ENCODE peak calls at places on chromosomes 3 and 15, in nine cellular contexts. W is epithelial cell of esophagus, V is body of pancreas, T is K562, G is psoas muscle, Z is choroid plexus epithelial cell, E is left ventricle myocardium inferior, P is AG10803, L is fibroblast of villous mesenchyme. X is an unnamed sample.
A peak's percentile ranks its signal among the peaks of the same experiment; 100 is the strongest.

GRCh38 chr3:15953841-15954240 is 156.1 kb upstream of the ANKRD28 start:
- DNase-seq in Z (no peak), P (no peak), T (peak; percentile 40), W (peak; percentile 70), E (no peak), L (no peak), V (no peak), G (no peak), X (no peak)

GRCh38 chr3:8713901-8714759 is 19.5 kb upstream of the CAV3 start:
- DNase-seq in E (no peak), V (no peak), P (no peak), W (peak; percentile 14), L (no peak), G (no peak), Z (peak; percentile 13), T (peak; percentile 70), X (no peak)

GRCh38 chr15:59158701-59159034 is 48.0 kb upstream of the LDHAL6B start:
- DNase-seq in V (peak; percentile 27), T (no peak), Z (no peak), E (no peak), L (no peak), W (no peak), P (no peak), G (no peak), X (no peak)

GRCh38 chr15:78680416-78681068 is 39.5 kb upstream of the CHRNB4 start:
- DNase-seq in Z (no peak), L (no peak), G (no peak), E (no peak), P (no peak), V (no peak), W (no peak), T (no peak), X (no peak)

GRCh38 chr15:52292780-52293392 is 2.7 kb downstream of the MYO5C start:
- DNase-seq in G (no peak), Z (no peak), W (no peak), V (peak; percentile 61), L (no peak), T (no peak), P (no peak), E (no peak), X (no peak)

GRCh38 chr15:60077581-60078359 is 73.7 kb downstream of the FOXB1 start:
- DNase-seq in P (no peak), Z (no peak), E (no peak), V (no peak), W (no peak), G (no peak), T (no peak), L (no peak), X (no peak)

GRCh38 chr3:49747792-49748480 is 24.2 kb upstream of the GMPPB start:
- DNase-seq in V (no peak), W (peak; percentile 82), E (no peak), G (no peak), T (no peak), P (peak; percentile 42), Z (peak; percentile 82), L (peak; percentile 80), X (peak; percentile 77)

GRCh38 chr3:108124337-108125150 is 33.7 kb upstream of the CD47 start:
- DNase-seq in E (no peak), W (no peak), T (peak; percentile 19), L (no peak), G (no peak), Z (no peak), V (no peak), P (no peak), X (no peak)

GRCh38 chr3:188863999-188864406 is 307.8 kb upstream of the TPRG1 start:
- DNase-seq in E (no peak), G (no peak), P (peak; percentile 96), L (peak; percentile 87), T (no peak), Z (peak; percentile 8), W (no peak), V (no peak), X (peak; percentile 89)

GRCh38 chr15:74545061-74545460 is 4.0 kb downstream of the ARID3B start:
- DNase-seq in W (no peak), L (no peak), E (no peak), V (no peak), P (no peak), Z (no peak), T (no peak), G (no peak), X (no peak)

GRCh38 chr3:40308725-40309438 is 625 bp upstream of the EIF1B start:
- DNase-seq in Z (no peak), P (no peak), W (no peak), V (no peak), T (no peak), E (no peak), G (no peak), L (no peak), X (no peak)

GRCh38 chr3:67016522-67017080 is 18.5 kb downstream of the KBTBD8 start:
- DNase-seq in W (no peak), E (no peak), P (no peak), T (no peak), Z (no peak), L (no peak), G (no peak), V (no peak), X (no peak)

GRCh38 chr3:23926736-23927135 is 9.8 kb downstream of the RPL15 start:
- DNase-seq in W (no peak), E (no peak), V (no peak), T (no peak), G (no peak), P (no peak), Z (no peak), L (no peak), X (peak; percentile 28)
- TF ChIP-seq CTCF in W (no peak), E (peak; percentile 22), V (no peak), T (peak; percentile 64), G (peak; percentile 14), P (peak; percentile 27), Z (peak; percentile 18), L (no peak), X (peak; percentile 23)

DNA sequence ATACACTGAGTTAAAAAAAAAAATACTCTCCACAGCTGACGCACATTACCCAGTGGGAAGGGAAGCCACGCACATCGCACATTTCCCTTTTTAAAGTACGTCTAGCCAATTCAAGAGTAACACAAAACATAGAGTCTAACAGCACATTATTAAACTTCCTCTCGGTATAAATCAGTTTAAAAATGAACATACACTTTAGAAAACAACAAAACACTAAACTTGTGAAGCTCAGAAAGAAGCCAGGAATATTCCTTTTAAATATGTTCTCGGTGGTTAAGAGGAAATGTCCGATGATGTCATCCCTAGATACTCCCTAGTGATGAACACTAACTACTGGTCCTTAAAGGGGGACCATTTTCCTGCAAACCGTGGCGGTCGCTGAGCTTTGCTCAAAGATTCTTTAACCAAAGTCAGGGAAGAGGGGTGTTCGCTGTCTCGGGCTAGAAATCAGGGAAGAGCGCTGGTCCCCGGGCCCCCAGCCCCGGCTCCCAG is 666 bp downstream of the MYEF2 start:
- DNase-seq in L (peak; percentile 33), V (no peak), E (no peak), G (no peak), W (peak; percentile 56), P (peak; percentile 34), Z (peak; percentile 66), T (no peak), X (peak; percentile 53)
- H3K4me3 ChIP-seq in L (peak overlapping the region; percentile 59), V (peak overlapping the region; percentile 60), E (peak overlapping the region; percentile 75), G (peak overlapping the region; percentile 71), W (peak overlapping the region; percentile 49), P (peak overlapping the region; percentile 63), Z (peak overlapping the region; percentile 66), T (peak overlapping the region; percentile 15), X (peak overlapping the region; percentile 48)

GRCh38 chr15:84108725-84109124 is 126.8 kb upstream of the GOLGA6L4 start:
- DNase-seq in E (no peak), P (peak; percentile 3), T (no peak), V (no peak), G (no peak), L (peak; percentile 13), W (peak; percentile 33), Z (peak; percentile 68), X (peak; percentile 38)
- TF ChIP-seq CTCF in E (no peak), P (no peak), T (peak; percentile 36), V (no peak), G (no peak), L (peak; percentile 18), W (peak; percentile 44), Z (peak; percentile 49), X (peak; percentile 21)

GRCh38 chr3:98763076-98763475 is at the start of gene ST3GAL6:
- DNase-seq in E (no peak), T (no peak), G (no peak), Z (peak; percentile 83), V (peak; percentile 25), L (peak; percentile 86), P (peak; percentile 24), W (peak; percentile 49), X (peak; percentile 54)
- H3K4me3 ChIP-seq in E (peak within 1 kb of the TSS; percentile 35), T (no peak within 1 kb of the TSS), G (peak within 1 kb of the TSS; percentile 5), Z (no peak within 1 kb of the TSS), V (no peak within 1 kb of the TSS), L (no peak within 1 kb of the TSS), P (no peak within 1 kb of the TSS), W (no peak within 1 kb of the TSS), X (no peak within 1 kb of the TSS)

X was measured in fibroblast of mammary gland.